ENCODE peak calls at places on chromosomes 2 and 18, in four cellular contexts. N, Q, G and T are unnamed samples.

GRCh38 chr18:22241806-22242440 is 72.5 kb downstream of the GATA6 start:
- DNase-seq in N (no peak), Q (no peak), G (no peak), T (no peak)

GRCh38 chr2:8989536-8990079 is 13.9 kb downstream of the MBOAT2 start:
- DNase-seq in N (no peak), Q (peak), G (no peak), T (no peak)

GRCh38 chr2:28202718-28203117 is 189.9 kb upstream of the FOSL2 start:
- DNase-seq in N (no peak), Q (no peak), G (no peak), T (no peak)

GRCh38 chr18:59705145-59705544 is 7.9 kb upstream of the CCBE1 start:
- DNase-seq in N (no peak), Q (no peak), G (no peak), T (no peak)

GRCh38 chr2:12169721-12170120 is 423.3 kb downstream of the LPIN1 start:
- DNase-seq in N (no peak), Q (peak), G (no peak), T (peak)

GRCh38 chr2:207828361-207829057 is 58.8 kb upstream of the FZD5 start:
- DNase-seq in N (no peak), Q (peak), G (no peak), T (no peak)

GRCh38 chr2:104856086-104856972 is 2.4 kb downstream of the POU3F3 start:
- DNase-seq in N (no peak), Q (peak), G (no peak), T (no peak)

GRCh38 chr2:16604236-16604635 is 61.4 kb downstream of the CYRIA start:
- DNase-seq in N (no peak), Q (no peak), G (no peak), T (no peak)

GRCh38 chr2:20471148-20471547 is 24.3 kb downstream of the RHOB start:
- DNase-seq in N (no peak), Q (no peak), G (no peak), T (no peak)

GRCh38 chr18:36382854-36383253 is 85.3 kb downstream of the FHOD3 start:
- DNase-seq in N (no peak), Q (no peak), G (no peak), T (no peak)

GRCh38 chr2:220847587-220847986 is 724.5 kb downstream of the EPHA4 start:
- DNase-seq in N (no peak), Q (peak), G (no peak), T (peak)

GRCh38 chr2:99834426-99834825 is 308.0 kb downstream of the AFF3 start:
- DNase-seq in N (no peak), Q (peak), G (no peak), T (no peak)

GRCh38 chr18:73511751-73512525 is 635.7 kb downstream of the FBXO15 start:
- DNase-seq in N (no peak), Q (peak), G (no peak), T (no peak)

GRCh38 chr18:8428951-8429350 is 180.3 kb upstream of the RAB12 start:
- DNase-seq in N (no peak), Q (no peak), G (no peak), T (no peak)

GRCh38 chr2:120701096-120701860 is 34.4 kb upstream of the GLI2 start:
- DNase-seq in N (no peak), Q (no peak), G (no peak), T (no peak)

GRCh38 chr2:230575640-230576324 is 136.9 kb upstream of the CAB39 start:
- DNase-seq in N (peak), Q (no peak), G (no peak), T (no peak)

GRCh38 chr2:197919487-197919886 is 115.1 kb downstream of the PLCL1 start:
- DNase-seq in N (no peak), Q (no peak), G (no peak), T (no peak)

GRCh38 chr2:214019229-214019972 is 391.5 kb upstream of the VWC2L start:
- DNase-seq in N (no peak), Q (peak), G (no peak), T (peak)

GRCh38 chr18:62420151-62420512 is 95.0 kb downstream of the TNFRSF11A start:
- DNase-seq in N (no peak), Q (peak), G (no peak), T (peak)

GRCh38 chr2:236346366-236346765 is 82.2 kb upstream of the ASB18 start:
- DNase-seq in N (no peak), Q (no peak), G (no peak), T (no peak)

GRCh38 chr2:171088057-171088834 is 72.4 kb downstream of the TLK1 start:
- DNase-seq in N (no peak), Q (no peak), G (no peak), T (no peak)

GRCh38 chr2:199524689-199525574 is 67.2 kb upstream of the SATB2 start:
- DNase-seq in N (no peak), Q (no peak), G (no peak), T (no peak)

GRCh38 chr2:240379089-240379636 is 56.3 kb upstream of the GPC1 start:
- DNase-seq in N (no peak), Q (no peak), G (no peak), T (no peak)

GRCh38 chr2:27071990-27072830 is 756 bp upstream of the OST4 start:
- DNase-seq in N (no peak), Q (peak), G (no peak), T (no peak)

GRCh38 chr2:36568533-36569246 is 29.3 kb downstream of the FEZ2 start:
- DNase-seq in N (no peak), Q (peak), G (no peak), T (no peak)

GRCh38 chr2:159612255-159612901 is 4.0 kb downstream of the BAZ2B start:
- DNase-seq in N (no peak), Q (peak), G (no peak), T (no peak)

GRCh38 chr2:134927195-134927594 is 8.6 kb downstream of the CCNT2 start:
- DNase-seq in N (no peak), Q (peak), G (no peak), T (no peak)

GRCh38 chr18:6746386-6746960 is 17.0 kb downstream of the ARHGAP28 start:
- DNase-seq in N (no peak), Q (no peak), G (no peak), T (peak)

GRCh38 chr2:88450925-88451575 is 1.4 kb downstream of the FOXI3 start:
- DNase-seq in N (no peak), Q (no peak), G (no peak), T (no peak)

GRCh38 chr2:123453772-123454171 is 571.3 kb upstream of the CNTNAP5 start:
- DNase-seq in N (no peak), Q (no peak), G (no peak), T (no peak)

GRCh38 chr2:111652038-111652437 is 232.0 kb downstream of the ANAPC1 start:
- DNase-seq in N (no peak), Q (no peak), G (no peak), T (no peak)

GRCh38 chr2:46802665-46803550 is 112.7 kb downstream of the MCFD2 start:
- DNase-seq in N (no peak), Q (no peak), G (no peak), T (no peak)

GRCh38 chr18:39841133-39842041 is 2113.6 kb upstream of the PIK3C3 start:
- DNase-seq in N (no peak), Q (peak), G (no peak), T (no peak)

GRCh38 chr2:162241571-162241970 is 1.7 kb downstream of the FAP start:
- DNase-seq in N (no peak), Q (peak), G (no peak), T (no peak)

GRCh38 chr2:162245051-162245450 is 1.8 kb upstream of the FAP start:
- DNase-seq in N (no peak), Q (peak), G (no peak), T (no peak)

GRCh38 chr2:162243305-162243693 is at the start of gene FAP:
- DNase-seq in N (no peak), Q (peak), G (no peak), T (no peak)

GRCh38 chr2:162244559-162245031 is 1.4 kb upstream of the FAP start:
- DNase-seq in N (no peak), Q (peak), G (no peak), T (peak)

DNA sequence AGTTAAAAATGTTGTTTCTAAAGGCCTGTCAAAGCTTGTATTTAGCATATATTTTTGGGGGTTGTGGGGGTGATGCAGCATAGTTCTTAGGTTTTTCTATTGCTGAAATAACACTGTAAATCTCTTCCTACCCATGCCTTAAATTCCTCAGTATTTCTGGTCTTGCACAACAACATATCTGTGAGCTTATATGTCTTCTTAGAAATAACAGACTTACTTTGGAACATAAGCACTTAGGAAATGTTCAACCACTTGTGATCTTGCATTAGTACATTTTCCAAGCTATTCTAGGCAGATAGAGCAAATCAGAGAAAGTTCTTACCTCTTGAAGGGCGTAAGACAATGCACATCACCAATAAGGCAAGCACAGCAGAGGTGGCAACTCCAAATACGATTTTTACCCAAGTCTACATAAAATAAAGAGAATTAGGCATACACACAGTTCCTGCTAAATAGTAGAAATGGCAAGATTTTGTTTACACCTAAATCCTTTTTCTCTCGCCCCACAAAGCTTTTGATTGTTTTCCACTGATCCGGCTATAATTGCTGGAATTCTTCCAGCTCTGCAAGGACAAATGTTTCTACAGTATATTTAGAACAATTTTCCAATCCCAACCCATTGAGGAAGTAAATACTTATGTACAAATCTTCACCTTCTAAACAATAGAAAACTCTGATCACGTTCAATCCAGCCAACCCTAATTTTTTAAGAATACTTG is 500 bp downstream of the FAP start:
- DNase-seq in N (no peak), Q (peak), G (no peak), T (no peak)
- H3K4me3 ChIP-seq in N (no peak), Q (peak), G (peak), T (no peak)

GRCh38 chr2:70732736-70733427 is 35.1 kb downstream of the ADD2 start:
- DNase-seq in N (no peak), Q (no peak), G (no peak), T (no peak)

GRCh38 chr2:70735065-70735464 is 32.9 kb downstream of the ADD2 start:
- DNase-seq in N (no peak), Q (no peak), G (no peak), T (no peak)

GRCh38 chr2:70730730-70731129 is 37.3 kb downstream of the ADD2 start:
- DNase-seq in N (no peak), Q (no peak), G (no peak), T (no peak)

GRCh38 chr2:70738159-70738558 is 29.8 kb downstream of the ADD2 start:
- DNase-seq in N (no peak), Q (peak), G (no peak), T (no peak)

DNA sequence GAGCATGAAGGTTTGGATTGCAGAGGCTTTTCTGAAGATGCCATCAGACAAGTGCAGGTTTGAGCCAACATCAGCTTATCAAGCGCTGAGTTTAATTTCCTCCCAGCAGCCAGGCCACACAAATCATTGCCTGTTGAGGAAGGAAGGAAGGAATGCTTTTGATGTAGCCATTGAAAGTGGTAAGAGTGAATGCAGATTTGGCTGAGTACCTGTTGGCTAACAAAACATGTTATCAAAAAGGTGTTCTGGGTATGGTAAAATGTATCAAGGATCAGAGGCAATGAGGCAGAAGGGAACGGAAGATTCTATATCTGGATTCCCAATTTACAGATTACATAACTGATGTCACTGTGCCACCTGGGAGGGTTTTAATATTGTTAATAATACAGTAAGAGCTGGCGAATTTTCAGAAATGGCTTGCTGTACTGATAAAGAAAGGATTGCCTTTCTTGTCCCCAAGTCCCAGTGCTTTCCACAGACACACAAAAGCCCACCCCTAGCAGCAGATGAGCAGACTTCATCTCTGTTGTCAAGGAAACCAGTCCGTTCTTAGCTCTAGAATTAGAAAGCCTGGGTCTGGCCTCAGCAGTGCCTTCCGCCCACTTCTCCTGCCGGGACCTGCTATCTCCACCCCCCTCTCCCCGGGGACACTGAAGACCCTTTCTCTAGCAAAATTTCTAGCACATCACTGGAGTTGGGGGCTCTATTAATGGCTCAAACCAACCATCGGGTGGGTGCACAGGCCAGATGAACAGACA is 34.4 kb downstream of the ADD2 start:
- DNase-seq in N (no peak), Q (no peak), G (no peak), T (no peak)
- H3K4me3 ChIP-seq in N (no peak), Q (no peak), G (no peak), T (no peak)

GRCh38 chr18:13452448-13452811 is 233.9 kb downstream of the LDLRAD4 start:
- DNase-seq in N (no peak), Q (peak), G (no peak), T (no peak)
- H3K4me3 ChIP-seq in N (no peak), Q (no peak), G (no peak), T (no peak)

GRCh38 chr2:174331731-174332606 is 2.8 kb upstream of the SP9 start:
- DNase-seq in N (no peak), Q (no peak), G (no peak), T (no peak)
- H3K4me3 ChIP-seq in N (no peak), Q (no peak), G (no peak), T (no peak)

GRCh38 chr2:241665731-241666440 is 20.7 kb downstream of the DTYMK start:
- DNase-seq in N (no peak), Q (peak), G (no peak), T (no peak)
- H3K4me3 ChIP-seq in N (no peak), Q (no peak), G (no peak), T (no peak)

GRCh38 chr2:55000335-55000734 is 49.9 kb downstream of the RTN4 start:
- DNase-seq in N (no peak), Q (no peak), G (no peak), T (no peak)
- H3K4me3 ChIP-seq in N (no peak), Q (no peak), G (no peak), T (no peak)

DNA sequence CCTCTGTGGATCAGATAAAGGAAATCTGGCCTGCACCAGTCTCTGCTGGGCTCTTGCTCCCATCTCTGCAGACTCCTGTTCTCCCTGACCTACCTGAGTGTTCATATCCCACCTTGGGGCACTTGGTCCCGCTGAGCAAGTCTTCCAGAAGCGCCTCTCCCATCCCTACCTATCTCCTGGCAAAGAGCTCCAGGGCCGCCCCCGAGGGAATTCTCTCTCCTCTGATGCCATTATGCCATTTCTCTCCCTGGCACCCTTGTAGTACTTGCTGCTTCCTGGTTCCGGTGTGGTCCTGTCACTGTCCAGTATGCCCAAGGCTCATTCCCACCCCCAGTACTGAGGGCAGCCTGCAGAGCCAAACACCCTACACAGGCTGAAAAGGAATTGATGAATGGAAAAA is 99.8 kb downstream of the KLHL29 start:
- DNase-seq in N (no peak), Q (no peak), G (no peak), T (no peak)
- H3K4me3 ChIP-seq in N (no peak), Q (no peak), G (no peak), T (no peak)

GRCh38 chr2:172822585-172822984 is 86.9 kb downstream of the RAPGEF4 start:
- DNase-seq in N (no peak), Q (no peak), G (no peak), T (no peak)
- H3K4me3 ChIP-seq in N (no peak), Q (no peak), G (peak), T (no peak)

DNA sequence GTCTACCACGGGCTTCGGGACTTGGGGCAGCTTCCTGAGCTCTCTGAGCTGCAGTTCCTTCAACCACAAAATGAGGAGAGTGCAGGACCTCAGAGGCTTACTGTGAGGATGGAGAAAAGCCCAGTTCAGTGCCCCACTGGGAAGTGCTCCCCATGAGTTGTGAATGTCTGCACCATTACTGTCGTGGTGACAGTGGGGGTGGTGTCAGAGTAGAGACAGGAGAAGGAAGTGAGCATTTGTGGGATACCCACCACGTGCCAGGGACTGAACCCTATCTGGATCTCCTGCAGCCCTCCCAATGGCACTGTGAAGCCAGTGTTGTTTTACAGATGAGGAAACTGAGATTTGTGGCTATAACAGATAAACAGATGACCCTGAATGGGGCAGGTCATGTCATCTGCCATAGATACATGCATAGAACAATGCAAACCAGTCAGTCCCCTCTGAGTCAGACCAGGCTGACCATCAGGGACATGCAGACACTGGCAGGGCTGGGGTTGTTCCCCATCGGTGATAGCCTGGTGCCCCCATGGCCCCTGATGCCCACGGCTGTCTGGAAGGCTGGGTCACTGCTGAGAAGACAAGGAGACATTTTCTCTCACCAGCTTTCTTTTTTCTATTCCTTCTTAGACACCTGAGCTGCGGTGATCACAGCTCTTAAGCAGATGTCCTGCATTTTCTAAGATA is 60.8 kb downstream of the EMILIN2 start:
- DNase-seq in N (no peak), Q (no peak), G (no peak), T (no peak)
- H3K4me3 ChIP-seq in N (peak), Q (peak), G (peak), T (peak)